ENCODE peak calls at places on chromosome 9, in five cellular contexts. One of them, this sample, is unnamed.

GRCh38 chr9:36935332-36935731 is 98.7 kb downstream of the PAX5 start:
- DNase-seq in upper lobe of left lung: no peak
- DNase-seq in CD4-positive, alpha-beta T cell: no peak
- DNase-seq in tibial artery: no peak
- DNase-seq in PC-9: no peak
- DNase-seq in this sample: no peak

GRCh38 chr9:81586786-81587185 is 102.6 kb downstream of the TLE1 start:
- DNase-seq in PC-9: no peak
- DNase-seq in upper lobe of left lung: no peak
- DNase-seq in CD4-positive, alpha-beta T cell: no peak
- DNase-seq in tibial artery: no peak
- DNase-seq in this sample: no peak

GRCh38 chr9:85246566-85246965 is 495.2 kb downstream of the AGTPBP1 start:
- DNase-seq in upper lobe of left lung: no peak
- DNase-seq in tibial artery: no peak
- DNase-seq in CD4-positive, alpha-beta T cell: no peak
- DNase-seq in PC-9: no peak
- DNase-seq in this sample: no peak

GRCh38 chr9:137664676-137665075 is 45.9 kb downstream of the EHMT1 start:
- DNase-seq in upper lobe of left lung: no peak
- DNase-seq in tibial artery: no peak
- DNase-seq in CD4-positive, alpha-beta T cell: no peak
- DNase-seq in PC-9: no peak
- DNase-seq in this sample: no peak

GRCh38 chr9:129023036-129023907 is 4.9 kb downstream of the SH3GLB2 start:
- DNase-seq in tibial artery: peak; percentile 51
- DNase-seq in upper lobe of left lung: no peak
- DNase-seq in PC-9: peak; percentile 85
- DNase-seq in CD4-positive, alpha-beta T cell: no peak
- DNase-seq in this sample: no peak

GRCh38 chr9:80873861-80874260 is 815.5 kb downstream of the TLE1 start:
- DNase-seq in CD4-positive, alpha-beta T cell: no peak
- DNase-seq in upper lobe of left lung: no peak
- DNase-seq in PC-9: no peak
- DNase-seq in tibial artery: no peak
- DNase-seq in this sample: no peak

GRCh38 chr9:121216406-121216805 is 14.7 kb upstream of the RAB14 start:
- DNase-seq in CD4-positive, alpha-beta T cell: no peak
- DNase-seq in PC-9: no peak
- DNase-seq in upper lobe of left lung: no peak
- DNase-seq in tibial artery: no peak
- DNase-seq in this sample: no peak

GRCh38 chr9:137639303-137640051 is 20.7 kb downstream of the EHMT1 start:
- DNase-seq in CD4-positive, alpha-beta T cell: no peak
- DNase-seq in PC-9: no peak
- DNase-seq in tibial artery: no peak
- DNase-seq in upper lobe of left lung: no peak
- DNase-seq in this sample: no peak

GRCh38 chr9:108761530-108762347 is 94.0 kb downstream of the ACTL7B start:
- DNase-seq in CD4-positive, alpha-beta T cell: no peak
- DNase-seq in upper lobe of left lung: peak; percentile 38
- DNase-seq in tibial artery: peak; percentile 64
- DNase-seq in PC-9: no peak
- DNase-seq in this sample: peak; percentile 66

GRCh38 chr9:35367451-35367850 is 122.5 kb upstream of the RUSC2 start:
- DNase-seq in tibial artery: no peak
- DNase-seq in CD4-positive, alpha-beta T cell: no peak
- DNase-seq in upper lobe of left lung: no peak
- DNase-seq in PC-9: peak; percentile 72
- DNase-seq in this sample: no peak

GRCh38 chr9:127788337-127789011 is 2.6 kb downstream of the CDK9 start:
- DNase-seq in CD4-positive, alpha-beta T cell: no peak
- DNase-seq in tibial artery: no peak
- DNase-seq in PC-9: no peak
- DNase-seq in upper lobe of left lung: no peak
- DNase-seq in this sample: no peak

GRCh38 chr9:93677061-93677571 is 100.7 kb downstream of the PHF2 start:
- DNase-seq in PC-9: no peak
- DNase-seq in upper lobe of left lung: no peak
- DNase-seq in tibial artery: peak; percentile 14
- DNase-seq in CD4-positive, alpha-beta T cell: no peak
- DNase-seq in this sample: no peak

GRCh38 chr9:131028931-131029573 is 20.1 kb downstream of the LAMC3 start:
- DNase-seq in CD4-positive, alpha-beta T cell: no peak
- DNase-seq in upper lobe of left lung: no peak
- DNase-seq in PC-9: no peak
- DNase-seq in tibial artery: no peak
- DNase-seq in this sample: no peak

GRCh38 chr9:129176786-129177442 is 1.1 kb downstream of the IER5L start:
- DNase-seq in PC-9: no peak
- DNase-seq in CD4-positive, alpha-beta T cell: no peak
- DNase-seq in upper lobe of left lung: peak; percentile 42
- DNase-seq in tibial artery: peak; percentile 47
- DNase-seq in this sample: no peak

GRCh38 chr9:97514531-97514930 is 13.1 kb downstream of the TMOD1 start:
- DNase-seq in upper lobe of left lung: no peak
- DNase-seq in PC-9: no peak
- DNase-seq in CD4-positive, alpha-beta T cell: no peak
- DNase-seq in tibial artery: no peak
- DNase-seq in this sample: no peak

GRCh38 chr9:87862536-87863268 is 20.0 kb upstream of the SPATA31E1 start:
- DNase-seq in PC-9: peak; percentile 91
- DNase-seq in tibial artery: no peak
- DNase-seq in CD4-positive, alpha-beta T cell: no peak
- DNase-seq in upper lobe of left lung: no peak
- DNase-seq in this sample: no peak

GRCh38 chr9:130265431-130266235 is at the start of gene HMCN2:
- DNase-seq in CD4-positive, alpha-beta T cell: no peak
- DNase-seq in PC-9: no peak
- DNase-seq in upper lobe of left lung: no peak
- DNase-seq in tibial artery: peak; percentile 24
- DNase-seq in this sample: no peak

GRCh38 chr9:21559402-21560280 is 77.5 kb upstream of the IFNE start:
- DNase-seq in PC-9: peak; percentile 68
- DNase-seq in upper lobe of left lung: peak; percentile 25
- DNase-seq in tibial artery: no peak
- DNase-seq in CD4-positive, alpha-beta T cell: peak; percentile 34
- DNase-seq in this sample: peak; percentile 46

GRCh38 chr9:75930766-75931311 is 40.4 kb downstream of the PCSK5 start:
- DNase-seq in tibial artery: no peak
- DNase-seq in upper lobe of left lung: peak; percentile 63
- DNase-seq in CD4-positive, alpha-beta T cell: no peak
- DNase-seq in PC-9: peak; percentile 46
- DNase-seq in this sample: no peak

GRCh38 chr9:114387678-114388431 is at the start of gene AKNA:
- DNase-seq in upper lobe of left lung: peak; percentile 87
- DNase-seq in PC-9: no peak
- DNase-seq in tibial artery: peak; percentile 85
- DNase-seq in CD4-positive, alpha-beta T cell: peak; percentile 88
- DNase-seq in this sample: peak; percentile 74

GRCh38 chr9:96853711-96854072 is 622 bp downstream of the ZNF782 start:
- DNase-seq in CD4-positive, alpha-beta T cell: no peak
- DNase-seq in upper lobe of left lung: no peak
- DNase-seq in PC-9: no peak
- DNase-seq in tibial artery: no peak
- DNase-seq in this sample: no peak

GRCh38 chr9:98580956-98581355 is 127.8 kb downstream of the GABBR2 start:
- DNase-seq in upper lobe of left lung: no peak
- DNase-seq in tibial artery: no peak
- DNase-seq in PC-9: no peak
- DNase-seq in CD4-positive, alpha-beta T cell: no peak
- DNase-seq in this sample: no peak

GRCh38 chr9:124366476-124367220 is 48.6 kb downstream of the PSMB7 start:
- DNase-seq in tibial artery: no peak
- DNase-seq in PC-9: peak; percentile 49
- DNase-seq in CD4-positive, alpha-beta T cell: no peak
- DNase-seq in upper lobe of left lung: no peak
- DNase-seq in this sample: no peak

GRCh38 chr9:2666569-2666968 is 45.0 kb downstream of the VLDLR start:
- DNase-seq in tibial artery: no peak
- DNase-seq in CD4-positive, alpha-beta T cell: no peak
- DNase-seq in upper lobe of left lung: no peak
- DNase-seq in PC-9: no peak
- DNase-seq in this sample: no peak

GRCh38 chr9:135810806-135811575 is 96.4 kb downstream of the CAMSAP1 start:
- DNase-seq in tibial artery: peak; percentile 20
- DNase-seq in CD4-positive, alpha-beta T cell: no peak
- DNase-seq in PC-9: no peak
- DNase-seq in upper lobe of left lung: no peak
- DNase-seq in this sample: no peak

GRCh38 chr9:27150758-27151431 is 41.9 kb downstream of the TEK start:
- DNase-seq in PC-9: no peak
- DNase-seq in upper lobe of left lung: no peak
- DNase-seq in CD4-positive, alpha-beta T cell: no peak
- DNase-seq in tibial artery: no peak
- DNase-seq in this sample: no peak

GRCh38 chr9:7117676-7118561 is 360.1 kb downstream of the KDM4C start:
- DNase-seq in upper lobe of left lung: no peak
- DNase-seq in CD4-positive, alpha-beta T cell: no peak
- DNase-seq in PC-9: no peak
- DNase-seq in tibial artery: no peak
- DNase-seq in this sample: no peak

GRCh38 chr9:115944166-115944948 is 209.2 kb upstream of the PAPPA start:
- DNase-seq in PC-9: no peak
- DNase-seq in tibial artery: peak; percentile 81
- DNase-seq in CD4-positive, alpha-beta T cell: no peak
- DNase-seq in upper lobe of left lung: peak; percentile 63
- DNase-seq in this sample: no peak

GRCh38 chr9:112755059-112755458 is 4.5 kb downstream of the SNX30 start:
- DNase-seq in upper lobe of left lung: peak; percentile 52
- DNase-seq in CD4-positive, alpha-beta T cell: no peak
- DNase-seq in PC-9: peak; percentile 68
- DNase-seq in tibial artery: no peak
- DNase-seq in this sample: peak; percentile 50

GRCh38 chr9:16867571-16868311 is 2.7 kb downstream of the BNC2 start:
- DNase-seq in CD4-positive, alpha-beta T cell: no peak
- DNase-seq in upper lobe of left lung: no peak
- DNase-seq in PC-9: peak; percentile 38
- DNase-seq in tibial artery: peak; percentile 37
- DNase-seq in this sample: no peak

GRCh38 chr9:98997580-98997979 is 53.9 kb downstream of the COL15A1 start:
- DNase-seq in upper lobe of left lung: no peak
- DNase-seq in CD4-positive, alpha-beta T cell: no peak
- DNase-seq in tibial artery: no peak
- DNase-seq in PC-9: no peak
- DNase-seq in this sample: no peak

GRCh38 chr9:135501261-135502167 is 1.0 kb downstream of the MRPS2 start:
- DNase-seq in PC-9: no peak
- DNase-seq in upper lobe of left lung: no peak
- DNase-seq in tibial artery: peak; percentile 36
- DNase-seq in CD4-positive, alpha-beta T cell: no peak
- DNase-seq in this sample: no peak

GRCh38 chr9:17665450-17665849 is 86.6 kb downstream of the SH3GL2 start:
- DNase-seq in PC-9: no peak
- DNase-seq in tibial artery: no peak
- DNase-seq in upper lobe of left lung: no peak
- DNase-seq in CD4-positive, alpha-beta T cell: no peak
- DNase-seq in this sample: no peak

GRCh38 chr9:33817327-33818166 is 587 bp downstream of the UBE2R2 start:
- DNase-seq in CD4-positive, alpha-beta T cell: peak; percentile 35
- DNase-seq in PC-9: peak; percentile 55
- DNase-seq in tibial artery: peak; percentile 38
- DNase-seq in upper lobe of left lung: peak; percentile 48
- DNase-seq in this sample: peak; percentile 76
- TF ChIP-seq CTCF in CD4-positive, alpha-beta T cell: no peak
- TF ChIP-seq CTCF in PC-9: no peak
- TF ChIP-seq CTCF in tibial artery: no peak
- TF ChIP-seq CTCF in upper lobe of left lung: peak; percentile 45
- TF ChIP-seq CTCF in this sample: peak; percentile 38

GRCh38 chr9:23698161-23698560 is 127.9 kb downstream of the ELAVL2 start:
- DNase-seq in CD4-positive, alpha-beta T cell: no peak
- DNase-seq in tibial artery: no peak
- DNase-seq in upper lobe of left lung: no peak
- DNase-seq in PC-9: no peak
- DNase-seq in this sample: no peak

GRCh38 chr9:23707249-23707648 is 118.8 kb downstream of the ELAVL2 start:
- DNase-seq in tibial artery: no peak
- DNase-seq in PC-9: no peak
- DNase-seq in upper lobe of left lung: no peak
- DNase-seq in CD4-positive, alpha-beta T cell: no peak
- DNase-seq in this sample: no peak

GRCh38 chr9:23701291-23701690 is 124.7 kb downstream of the ELAVL2 start:
- DNase-seq in PC-9: no peak
- DNase-seq in upper lobe of left lung: no peak
- DNase-seq in CD4-positive, alpha-beta T cell: no peak
- DNase-seq in tibial artery: no peak
- DNase-seq in this sample: no peak

GRCh38 chr9:23700359-23700758 is 125.7 kb downstream of the ELAVL2 start:
- DNase-seq in upper lobe of left lung: no peak
- DNase-seq in CD4-positive, alpha-beta T cell: no peak
- DNase-seq in PC-9: no peak
- DNase-seq in tibial artery: no peak
- DNase-seq in this sample: no peak

GRCh38 chr9:23702311-23702922 is 123.6 kb downstream of the ELAVL2 start:
- DNase-seq in upper lobe of left lung: no peak
- DNase-seq in PC-9: no peak
- DNase-seq in CD4-positive, alpha-beta T cell: no peak
- DNase-seq in tibial artery: no peak
- DNase-seq in this sample: no peak
- TF ChIP-seq CTCF in upper lobe of left lung: no peak
- TF ChIP-seq CTCF in PC-9: peak; percentile 34
- TF ChIP-seq CTCF in CD4-positive, alpha-beta T cell: no peak
- TF ChIP-seq CTCF in tibial artery: no peak
- TF ChIP-seq CTCF in this sample: no peak

GRCh38 chr9:92141144-92142129 is 26.2 kb upstream of the SPTLC1 start:
- DNase-seq in PC-9: no peak
- DNase-seq in CD4-positive, alpha-beta T cell: no peak
- DNase-seq in upper lobe of left lung: no peak
- DNase-seq in tibial artery: no peak
- DNase-seq in this sample: no peak
- TF ChIP-seq CTCF in PC-9: no peak
- TF ChIP-seq CTCF in CD4-positive, alpha-beta T cell: no peak
- TF ChIP-seq CTCF in upper lobe of left lung: no peak
- TF ChIP-seq CTCF in tibial artery: peak; percentile 14
- TF ChIP-seq CTCF in this sample: no peak

DNA sequence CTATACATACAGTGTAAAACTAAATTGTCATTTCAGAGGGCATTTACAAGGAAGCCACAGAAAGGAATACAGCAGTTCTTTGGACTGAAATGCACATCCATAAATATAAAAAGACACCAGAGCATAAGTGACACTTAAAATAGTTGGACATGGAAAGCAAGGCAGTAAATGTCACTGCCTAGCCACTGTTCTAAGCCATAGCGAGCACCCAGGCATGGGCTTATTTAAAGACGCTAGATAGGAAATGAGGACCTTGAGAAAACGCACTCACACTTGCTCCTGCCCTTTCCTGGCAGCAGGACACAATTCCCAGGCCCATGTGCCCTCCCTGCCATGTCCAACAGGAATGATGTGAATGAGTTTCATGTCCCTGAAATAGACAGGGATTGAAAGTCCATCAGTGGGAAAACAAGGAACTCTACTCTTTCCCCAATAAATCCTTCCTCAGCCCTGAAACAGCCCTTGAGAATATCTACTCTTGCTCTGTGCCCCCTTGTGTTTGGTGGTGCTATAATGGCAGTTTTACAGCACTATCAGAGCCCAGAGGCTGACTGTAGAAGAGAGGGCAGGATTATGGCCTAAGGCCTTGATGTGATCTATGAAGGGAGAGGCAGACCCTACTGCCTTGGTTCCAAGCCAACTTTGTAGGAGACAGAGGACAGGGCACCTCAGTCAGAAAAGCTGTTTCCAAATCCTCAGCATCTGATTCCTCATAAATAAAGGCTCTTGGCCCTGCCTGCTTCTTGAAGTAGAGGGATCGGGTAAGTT is 182.9 kb downstream of the SAXO1 start:
- DNase-seq in upper lobe of left lung: no peak
- DNase-seq in tibial artery: no peak
- DNase-seq in CD4-positive, alpha-beta T cell: no peak
- DNase-seq in PC-9: no peak
- DNase-seq in this sample: no peak
- TF ChIP-seq CTCF in upper lobe of left lung: no peak
- TF ChIP-seq CTCF in tibial artery: no peak
- TF ChIP-seq CTCF in CD4-positive, alpha-beta T cell: no peak
- TF ChIP-seq CTCF in PC-9: no peak
- TF ChIP-seq CTCF in this sample: no peak